ENCODE peak calls at places on chromosomes 13 and 19, in six cellular contexts. One of them, this sample, is unnamed.

GRCh38 chr19:38675611-38676010 is 28.2 kb downstream of the ACTN4 start:
- DNase-seq in uterus: no peak
- DNase-seq in A673: no peak
- DNase-seq in colonic mucosa: no peak
- DNase-seq in ovary: no peak
- DNase-seq in fibroblast of the aortic adventitia: no peak
- DNase-seq in this sample: no peak

GRCh38 chr13:113903361-113903760 is 39.5 kb upstream of the GAS6 start:
- DNase-seq in colonic mucosa: peak
- DNase-seq in uterus: peak
- DNase-seq in A673: no peak
- DNase-seq in fibroblast of the aortic adventitia: peak
- DNase-seq in ovary: peak
- DNase-seq in this sample: peak

GRCh38 chr13:66974889-66975288 is 255.2 kb downstream of the PCDH9 start:
- DNase-seq in uterus: no peak
- DNase-seq in fibroblast of the aortic adventitia: no peak
- DNase-seq in A673: no peak
- DNase-seq in ovary: no peak
- DNase-seq in colonic mucosa: no peak
- DNase-seq in this sample: no peak

GRCh38 chr13:71252191-71252704 is 614.8 kb downstream of the DACH1 start:
- DNase-seq in uterus: no peak
- DNase-seq in fibroblast of the aortic adventitia: no peak
- DNase-seq in ovary: no peak
- DNase-seq in colonic mucosa: no peak
- DNase-seq in A673: no peak
- DNase-seq in this sample: no peak

GRCh38 chr19:510606-511100 is 3.4 kb downstream of the TPGS1 start:
- DNase-seq in ovary: peak
- DNase-seq in A673: peak
- DNase-seq in fibroblast of the aortic adventitia: peak
- DNase-seq in colonic mucosa: peak
- DNase-seq in uterus: peak
- DNase-seq in this sample: peak

GRCh38 chr19:50199254-50199545 is 4.2 kb upstream of the MYH14 start:
- DNase-seq in colonic mucosa: no peak
- DNase-seq in uterus: no peak
- DNase-seq in fibroblast of the aortic adventitia: no peak
- DNase-seq in ovary: peak
- DNase-seq in A673: no peak
- DNase-seq in this sample: no peak

GRCh38 chr13:70424428-70424827 is 316.2 kb upstream of the KLHL1 start:
- DNase-seq in uterus: no peak
- DNase-seq in fibroblast of the aortic adventitia: no peak
- DNase-seq in ovary: no peak
- DNase-seq in A673: no peak
- DNase-seq in colonic mucosa: no peak
- DNase-seq in this sample: no peak

GRCh38 chr19:5018224-5019015 is 49.5 kb downstream of the KDM4B start:
- DNase-seq in uterus: no peak
- DNase-seq in ovary: no peak
- DNase-seq in A673: no peak
- DNase-seq in fibroblast of the aortic adventitia: peak
- DNase-seq in colonic mucosa: no peak
- DNase-seq in this sample: no peak

GRCh38 chr19:38517321-38517720 is 83.8 kb downstream of the RYR1 start:
- DNase-seq in uterus: no peak
- DNase-seq in fibroblast of the aortic adventitia: no peak
- DNase-seq in A673: no peak
- DNase-seq in ovary: no peak
- DNase-seq in colonic mucosa: no peak
- DNase-seq in this sample: no peak

GRCh38 chr19:58575183-58576041 is 2.3 kb upstream of the MZF1 start:
- DNase-seq in uterus: peak
- DNase-seq in A673: peak
- DNase-seq in fibroblast of the aortic adventitia: peak
- DNase-seq in ovary: peak
- DNase-seq in colonic mucosa: peak
- DNase-seq in this sample: no peak

GRCh38 chr19:45161715-45162463 is 1.1 kb upstream of the NKPD1 start:
- DNase-seq in colonic mucosa: no peak
- DNase-seq in A673: no peak
- DNase-seq in fibroblast of the aortic adventitia: peak
- DNase-seq in uterus: no peak
- DNase-seq in ovary: peak
- DNase-seq in this sample: no peak

GRCh38 chr13:46179576-46180368 is 2.2 kb downstream of the LCP1 start:
- DNase-seq in A673: no peak
- DNase-seq in ovary: no peak
- DNase-seq in fibroblast of the aortic adventitia: no peak
- DNase-seq in colonic mucosa: peak
- DNase-seq in uterus: no peak
- DNase-seq in this sample: no peak

GRCh38 chr13:46181799-46182490 is at the start of gene LCP1:
- DNase-seq in uterus: no peak
- DNase-seq in fibroblast of the aortic adventitia: no peak
- DNase-seq in A673: no peak
- DNase-seq in colonic mucosa: peak
- DNase-seq in ovary: no peak
- DNase-seq in this sample: no peak

GRCh38 chr13:46182491-46182877 is 507 bp upstream of the LCP1 start:
- DNase-seq in A673: no peak
- DNase-seq in colonic mucosa: no peak
- DNase-seq in fibroblast of the aortic adventitia: no peak
- DNase-seq in ovary: no peak
- DNase-seq in uterus: no peak
- DNase-seq in this sample: no peak

GRCh38 chr13:46178821-46179220 is 3.2 kb downstream of the LCP1 start:
- DNase-seq in A673: no peak
- DNase-seq in uterus: no peak
- DNase-seq in fibroblast of the aortic adventitia: no peak
- DNase-seq in colonic mucosa: no peak
- DNase-seq in ovary: no peak
- DNase-seq in this sample: no peak

DNA sequence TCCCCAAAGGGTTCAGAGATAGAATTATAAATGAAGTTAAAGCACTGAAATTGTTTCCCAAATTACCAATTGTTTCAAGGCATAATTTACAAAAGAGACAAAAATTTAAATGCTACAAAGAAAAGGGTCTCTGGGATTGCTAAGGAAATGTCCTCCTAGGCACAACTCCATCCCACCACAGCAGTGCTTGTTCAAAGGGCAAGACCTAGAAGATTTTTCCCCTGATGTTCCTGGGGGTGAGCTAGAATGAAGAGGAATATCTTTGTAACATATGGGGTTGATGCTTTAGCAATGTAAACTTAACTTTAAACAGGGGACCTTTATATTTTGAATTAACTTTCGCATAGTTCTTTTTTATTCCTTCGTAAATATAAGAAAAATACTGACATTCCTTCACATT is 1.6 kb downstream of the LCP1 start:
- DNase-seq in colonic mucosa: no peak
- DNase-seq in A673: no peak
- DNase-seq in uterus: no peak
- DNase-seq in ovary: no peak
- DNase-seq in fibroblast of the aortic adventitia: no peak
- DNase-seq in this sample: no peak
- H3K4me3 ChIP-seq in colonic mucosa: peak
- H3K4me3 ChIP-seq in A673: no peak
- H3K4me3 ChIP-seq in uterus: no peak
- H3K4me3 ChIP-seq in ovary: no peak
- H3K4me3 ChIP-seq in fibroblast of the aortic adventitia: no peak
- H3K4me3 ChIP-seq in this sample: no peak

GRCh38 chr13:96229356-96229755 is 139.4 kb downstream of the HS6ST3 start:
- DNase-seq in colonic mucosa: no peak
- DNase-seq in uterus: no peak
- DNase-seq in fibroblast of the aortic adventitia: peak
- DNase-seq in ovary: no peak
- DNase-seq in A673: peak
- DNase-seq in this sample: no peak
- TF ChIP-seq CTCF in colonic mucosa: no peak
- TF ChIP-seq CTCF in uterus: no peak
- TF ChIP-seq CTCF in fibroblast of the aortic adventitia: peak
- TF ChIP-seq CTCF in ovary: no peak
- TF ChIP-seq CTCF in A673: peak
- TF ChIP-seq CTCF in this sample: peak

DNA sequence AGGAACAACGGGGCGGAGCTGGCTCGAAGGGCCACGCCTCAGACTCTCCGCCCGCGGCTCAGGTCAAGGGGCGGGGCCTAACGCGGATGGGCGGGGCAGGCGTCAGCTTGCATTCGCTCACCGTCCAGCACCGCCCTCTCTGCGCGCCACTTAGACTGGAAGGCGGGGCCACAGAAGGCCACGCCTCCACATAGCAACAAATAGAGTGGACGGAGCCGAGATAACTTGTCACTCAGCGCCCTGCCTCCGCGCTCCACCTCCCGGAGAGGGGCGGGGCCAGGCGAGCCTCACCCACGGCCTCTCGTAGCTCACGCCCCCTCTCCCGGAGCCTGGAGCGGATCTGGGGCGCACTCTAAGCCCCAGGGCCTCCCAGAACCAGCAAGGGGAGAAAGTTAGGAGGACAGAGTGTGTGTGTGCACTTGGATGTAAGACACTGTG is 255 bp upstream of the BLVRB start:
- DNase-seq in A673: peak
- DNase-seq in fibroblast of the aortic adventitia: peak
- DNase-seq in uterus: peak
- DNase-seq in ovary: peak
- DNase-seq in colonic mucosa: peak
- DNase-seq in this sample: peak
- H3K4me3 ChIP-seq in A673: peak
- H3K4me3 ChIP-seq in fibroblast of the aortic adventitia: peak
- H3K4me3 ChIP-seq in uterus: peak
- H3K4me3 ChIP-seq in ovary: peak
- H3K4me3 ChIP-seq in colonic mucosa: peak
- H3K4me3 ChIP-seq in this sample: peak

GRCh38 chr13:75910591-75910990 is 274.5 kb downstream of the LMO7 start:
- DNase-seq in fibroblast of the aortic adventitia: no peak
- DNase-seq in A673: no peak
- DNase-seq in uterus: no peak
- DNase-seq in ovary: no peak
- DNase-seq in colonic mucosa: no peak
- DNase-seq in this sample: no peak

GRCh38 chr13:75919660-75920199 is 283.6 kb downstream of the LMO7 start:
- DNase-seq in ovary: no peak
- DNase-seq in fibroblast of the aortic adventitia: no peak
- DNase-seq in uterus: no peak
- DNase-seq in A673: no peak
- DNase-seq in colonic mucosa: no peak
- DNase-seq in this sample: no peak

GRCh38 chr13:75908137-75908536 is 272.0 kb downstream of the LMO7 start:
- DNase-seq in colonic mucosa: peak
- DNase-seq in uterus: peak
- DNase-seq in ovary: peak
- DNase-seq in fibroblast of the aortic adventitia: peak
- DNase-seq in A673: no peak
- DNase-seq in this sample: no peak

GRCh38 chr13:75913925-75914324 is 277.8 kb downstream of the LMO7 start:
- DNase-seq in A673: no peak
- DNase-seq in uterus: no peak
- DNase-seq in colonic mucosa: no peak
- DNase-seq in fibroblast of the aortic adventitia: no peak
- DNase-seq in ovary: no peak
- DNase-seq in this sample: no peak
- TF ChIP-seq CTCF in A673: no peak
- TF ChIP-seq CTCF in uterus: no peak
- TF ChIP-seq CTCF in colonic mucosa: no peak
- TF ChIP-seq CTCF in fibroblast of the aortic adventitia: no peak
- TF ChIP-seq CTCF in ovary: no peak
- TF ChIP-seq CTCF in this sample: no peak

GRCh38 chr19:29936409-29936808 is 5.6 kb upstream of the URI1 start:
- DNase-seq in fibroblast of the aortic adventitia: no peak
- DNase-seq in uterus: no peak
- DNase-seq in colonic mucosa: no peak
- DNase-seq in A673: no peak
- DNase-seq in ovary: no peak
- DNase-seq in this sample: no peak
- H3K4me3 ChIP-seq in fibroblast of the aortic adventitia: no peak
- H3K4me3 ChIP-seq in uterus: no peak
- H3K4me3 ChIP-seq in colonic mucosa: no peak
- H3K4me3 ChIP-seq in A673: no peak
- H3K4me3 ChIP-seq in ovary: no peak
- H3K4me3 ChIP-seq in this sample: no peak

GRCh38 chr13:98405107-98405571 is 171.8 kb downstream of the STK24 start:
- DNase-seq in ovary: no peak
- DNase-seq in A673: peak
- DNase-seq in uterus: no peak
- DNase-seq in fibroblast of the aortic adventitia: peak
- DNase-seq in colonic mucosa: no peak
- DNase-seq in this sample: no peak
- TF ChIP-seq CTCF in ovary: no peak
- TF ChIP-seq CTCF in A673: no peak
- TF ChIP-seq CTCF in uterus: no peak
- TF ChIP-seq CTCF in fibroblast of the aortic adventitia: no peak
- TF ChIP-seq CTCF in colonic mucosa: no peak
- TF ChIP-seq CTCF in this sample: no peak

GRCh38 chr19:18610556-18611326 is 1.9 kb upstream of the TMEM59L start:
- DNase-seq in fibroblast of the aortic adventitia: no peak
- DNase-seq in colonic mucosa: no peak
- DNase-seq in ovary: no peak
- DNase-seq in uterus: no peak
- DNase-seq in A673: no peak
- DNase-seq in this sample: no peak
- H3K4me3 ChIP-seq in fibroblast of the aortic adventitia: no peak
- H3K4me3 ChIP-seq in colonic mucosa: no peak
- H3K4me3 ChIP-seq in ovary: no peak
- H3K4me3 ChIP-seq in uterus: no peak
- H3K4me3 ChIP-seq in A673: peak
- H3K4me3 ChIP-seq in this sample: no peak

This sample was measured in AG04449.